ENCODE peak calls at places on chromosomes 6 and 20, in five cellular contexts. One of them, this sample, is unnamed.
A peak's percentile ranks its signal among the peaks of the same experiment; 100 is the strongest.

GRCh38 chr20:24693466-24694156 is 224.2 kb downstream of the SYNDIG1 start:
- DNase-seq in dorsolateral prefrontal cortex: no peak
- DNase-seq in stimulated activated CD4-positive, alpha-beta T cell treated with anti-CD3 and anti-CD28 coated beads, Interleukin-4, amount 100 ng/mL, for 48 hours: no peak
- DNase-seq in sigmoid colon: peak; percentile 38
- DNase-seq in mucosa of descending colon: no peak
- DNase-seq in this sample: no peak

GRCh38 chr6:139485742-139486475 is 111.5 kb upstream of the CITED2 start:
- DNase-seq in sigmoid colon: no peak
- DNase-seq in stimulated activated CD4-positive, alpha-beta T cell treated with anti-CD3 and anti-CD28 coated beads, Interleukin-4, amount 100 ng/mL, for 48 hours: no peak
- DNase-seq in dorsolateral prefrontal cortex: no peak
- DNase-seq in mucosa of descending colon: no peak
- DNase-seq in this sample: no peak

GRCh38 chr6:4370066-4370465 is 234.7 kb upstream of the ECI2 start:
- DNase-seq in stimulated activated CD4-positive, alpha-beta T cell treated with anti-CD3 and anti-CD28 coated beads, Interleukin-4, amount 100 ng/mL, for 48 hours: no peak
- DNase-seq in dorsolateral prefrontal cortex: no peak
- DNase-seq in sigmoid colon: no peak
- DNase-seq in mucosa of descending colon: no peak
- DNase-seq in this sample: no peak

GRCh38 chr6:157561929-157562810 is 181.2 kb downstream of the ZDHHC14 start:
- DNase-seq in sigmoid colon: no peak
- DNase-seq in mucosa of descending colon: peak; percentile 59
- DNase-seq in stimulated activated CD4-positive, alpha-beta T cell treated with anti-CD3 and anti-CD28 coated beads, Interleukin-4, amount 100 ng/mL, for 48 hours: no peak
- DNase-seq in dorsolateral prefrontal cortex: no peak
- DNase-seq in this sample: peak; percentile 36

GRCh38 chr6:27472182-27472616 is 706 bp downstream of the ZNF184 start:
- DNase-seq in mucosa of descending colon: peak; percentile 55
- DNase-seq in sigmoid colon: peak; percentile 83
- DNase-seq in dorsolateral prefrontal cortex: peak; percentile 46
- DNase-seq in stimulated activated CD4-positive, alpha-beta T cell treated with anti-CD3 and anti-CD28 coated beads, Interleukin-4, amount 100 ng/mL, for 48 hours: peak; percentile 57
- DNase-seq in this sample: no peak

GRCh38 chr6:41939091-41939847 is 2.3 kb downstream of the CCND3 start:
- DNase-seq in dorsolateral prefrontal cortex: no peak
- DNase-seq in sigmoid colon: peak; percentile 71
- DNase-seq in mucosa of descending colon: peak; percentile 73
- DNase-seq in stimulated activated CD4-positive, alpha-beta T cell treated with anti-CD3 and anti-CD28 coated beads, Interleukin-4, amount 100 ng/mL, for 48 hours: no peak
- DNase-seq in this sample: no peak

GRCh38 chr6:100633096-100633766 is 168.5 kb upstream of the SIM1 start:
- DNase-seq in dorsolateral prefrontal cortex: no peak
- DNase-seq in sigmoid colon: no peak
- DNase-seq in stimulated activated CD4-positive, alpha-beta T cell treated with anti-CD3 and anti-CD28 coated beads, Interleukin-4, amount 100 ng/mL, for 48 hours: no peak
- DNase-seq in mucosa of descending colon: no peak
- DNase-seq in this sample: peak; percentile 2

GRCh38 chr20:63208346-63208924 is 7.5 kb downstream of the YTHDF1 start:
- DNase-seq in stimulated activated CD4-positive, alpha-beta T cell treated with anti-CD3 and anti-CD28 coated beads, Interleukin-4, amount 100 ng/mL, for 48 hours: no peak
- DNase-seq in mucosa of descending colon: peak; percentile 17
- DNase-seq in sigmoid colon: no peak
- DNase-seq in dorsolateral prefrontal cortex: no peak
- DNase-seq in this sample: no peak

GRCh38 chr6:25427549-25427948 is 148.4 kb downstream of the CARMIL1 start:
- DNase-seq in stimulated activated CD4-positive, alpha-beta T cell treated with anti-CD3 and anti-CD28 coated beads, Interleukin-4, amount 100 ng/mL, for 48 hours: no peak
- DNase-seq in dorsolateral prefrontal cortex: no peak
- DNase-seq in sigmoid colon: no peak
- DNase-seq in mucosa of descending colon: no peak
- DNase-seq in this sample: no peak

GRCh38 chr6:8110117-8110721 is 7.9 kb upstream of the EEF1E1 start:
- DNase-seq in sigmoid colon: no peak
- DNase-seq in stimulated activated CD4-positive, alpha-beta T cell treated with anti-CD3 and anti-CD28 coated beads, Interleukin-4, amount 100 ng/mL, for 48 hours: no peak
- DNase-seq in dorsolateral prefrontal cortex: no peak
- DNase-seq in mucosa of descending colon: no peak
- DNase-seq in this sample: no peak

GRCh38 chr6:118509009-118509617 is 39.0 kb upstream of the PLN start:
- DNase-seq in sigmoid colon: no peak
- DNase-seq in stimulated activated CD4-positive, alpha-beta T cell treated with anti-CD3 and anti-CD28 coated beads, Interleukin-4, amount 100 ng/mL, for 48 hours: no peak
- DNase-seq in dorsolateral prefrontal cortex: peak; percentile 28
- DNase-seq in mucosa of descending colon: no peak
- DNase-seq in this sample: peak; percentile 10

GRCh38 chr6:40232698-40233097 is 298.4 kb upstream of the MOCS1 start:
- DNase-seq in stimulated activated CD4-positive, alpha-beta T cell treated with anti-CD3 and anti-CD28 coated beads, Interleukin-4, amount 100 ng/mL, for 48 hours: no peak
- DNase-seq in sigmoid colon: no peak
- DNase-seq in dorsolateral prefrontal cortex: no peak
- DNase-seq in mucosa of descending colon: no peak
- DNase-seq in this sample: no peak

GRCh38 chr6:132131777-132132176 is 180.6 kb upstream of the CCN2 start:
- DNase-seq in stimulated activated CD4-positive, alpha-beta T cell treated with anti-CD3 and anti-CD28 coated beads, Interleukin-4, amount 100 ng/mL, for 48 hours: no peak
- DNase-seq in mucosa of descending colon: no peak
- DNase-seq in sigmoid colon: no peak
- DNase-seq in dorsolateral prefrontal cortex: no peak
- DNase-seq in this sample: peak; percentile 17

GRCh38 chr6:39729945-39730344 is 4.7 kb upstream of the KIF6 start:
- DNase-seq in sigmoid colon: no peak
- DNase-seq in mucosa of descending colon: no peak
- DNase-seq in dorsolateral prefrontal cortex: no peak
- DNase-seq in stimulated activated CD4-positive, alpha-beta T cell treated with anti-CD3 and anti-CD28 coated beads, Interleukin-4, amount 100 ng/mL, for 48 hours: no peak
- DNase-seq in this sample: no peak

GRCh38 chr6:7166410-7167293 is 58.9 kb downstream of the RREB1 start:
- DNase-seq in mucosa of descending colon: no peak
- DNase-seq in stimulated activated CD4-positive, alpha-beta T cell treated with anti-CD3 and anti-CD28 coated beads, Interleukin-4, amount 100 ng/mL, for 48 hours: no peak
- DNase-seq in sigmoid colon: no peak
- DNase-seq in dorsolateral prefrontal cortex: no peak
- DNase-seq in this sample: no peak

GRCh38 chr6:80504882-80505281 is 398.4 kb downstream of the BCKDHB start:
- DNase-seq in sigmoid colon: no peak
- DNase-seq in mucosa of descending colon: no peak
- DNase-seq in stimulated activated CD4-positive, alpha-beta T cell treated with anti-CD3 and anti-CD28 coated beads, Interleukin-4, amount 100 ng/mL, for 48 hours: no peak
- DNase-seq in dorsolateral prefrontal cortex: no peak
- DNase-seq in this sample: no peak

GRCh38 chr6:13302291-13302690 is 26.0 kb downstream of the TBC1D7 start:
- DNase-seq in sigmoid colon: no peak
- DNase-seq in dorsolateral prefrontal cortex: no peak
- DNase-seq in mucosa of descending colon: no peak
- DNase-seq in stimulated activated CD4-positive, alpha-beta T cell treated with anti-CD3 and anti-CD28 coated beads, Interleukin-4, amount 100 ng/mL, for 48 hours: no peak
- DNase-seq in this sample: no peak

GRCh38 chr20:3209023-3209945 is at the start of gene ITPA:
- DNase-seq in stimulated activated CD4-positive, alpha-beta T cell treated with anti-CD3 and anti-CD28 coated beads, Interleukin-4, amount 100 ng/mL, for 48 hours: peak; percentile 48
- DNase-seq in dorsolateral prefrontal cortex: peak; percentile 67
- DNase-seq in sigmoid colon: no peak
- DNase-seq in mucosa of descending colon: peak; percentile 68
- DNase-seq in this sample: peak; percentile 67

GRCh38 chr6:49892280-49892679 is 25.9 kb upstream of the CRISP1 start:
- DNase-seq in mucosa of descending colon: no peak
- DNase-seq in stimulated activated CD4-positive, alpha-beta T cell treated with anti-CD3 and anti-CD28 coated beads, Interleukin-4, amount 100 ng/mL, for 48 hours: no peak
- DNase-seq in dorsolateral prefrontal cortex: no peak
- DNase-seq in sigmoid colon: no peak
- DNase-seq in this sample: no peak

This sample was measured in small intestine.